ENCODE peak calls at places on chromosome 19, in eight cellular contexts. Z is neural progenitor cell, E is HCT116, R is trophoblast cell, J is fibroblast of lung, Y is thoracic aorta, V is adrenal gland, M is esophagus squamous epithelium. O is an unnamed sample.

GRCh38 chr19:46753420-46754155 is 7.3 kb upstream of the STRN4 start:
- DNase-seq in Z (peak; percentile 75), E (no peak), R (peak; percentile 52), J (no peak), Y (no peak), V (peak; percentile 76), M (no peak), O (peak; percentile 90)

GRCh38 chr19:38769635-38770211 is 3.6 kb downstream of the LGALS7 start:
- DNase-seq in Z (peak; percentile 70), E (peak; percentile 19), R (peak; percentile 84), J (peak; percentile 53), Y (peak; percentile 65), V (peak; percentile 85), M (peak; percentile 76), O (peak; percentile 95)

GRCh38 chr19:4528843-4529242 is 6.2 kb downstream of the PLIN5 start:
- DNase-seq in Z (no peak), E (no peak), R (no peak), J (no peak), Y (no peak), V (no peak), M (no peak), O (peak; percentile 51)

GRCh38 chr19:17610384-17610783 is 54.9 kb downstream of the COLGALT1 start:
- DNase-seq in Z (no peak), E (peak; percentile 28), R (peak; percentile 33), J (no peak), Y (no peak), V (no peak), M (no peak), O (peak; percentile 72)

GRCh38 chr19:29277107-29277506 is 64.2 kb upstream of the UQCRFS1 start:
- DNase-seq in Z (peak; percentile 46), E (no peak), R (no peak), J (no peak), Y (no peak), V (peak; percentile 50), M (no peak), O (peak; percentile 82)

GRCh38 chr19:49333426-49334288 is 1.5 kb upstream of the CD37 start:
- DNase-seq in Z (no peak), E (no peak), R (no peak), J (no peak), Y (no peak), V (peak; percentile 50), M (no peak), O (no peak)

GRCh38 chr19:10120538-10121198 is 969 bp upstream of the EIF3G start:
- DNase-seq in Z (no peak), E (no peak), R (peak; percentile 57), J (peak; percentile 88), Y (no peak), V (no peak), M (no peak), O (no peak)

GRCh38 chr19:47723573-47723923 is 10.3 kb downstream of the EHD2 start:
- DNase-seq in Z (no peak), E (no peak), R (peak; percentile 46), J (peak; percentile 93), Y (no peak), V (peak; percentile 90), M (no peak), O (no peak)

GRCh38 chr19:12985049-12985776 is 10.1 kb upstream of the NFIX start:
- DNase-seq in Z (peak; percentile 36), E (peak; percentile 70), R (peak; percentile 24), J (peak; percentile 79), Y (no peak), V (peak; percentile 85), M (no peak), O (peak; percentile 50)

DNA sequence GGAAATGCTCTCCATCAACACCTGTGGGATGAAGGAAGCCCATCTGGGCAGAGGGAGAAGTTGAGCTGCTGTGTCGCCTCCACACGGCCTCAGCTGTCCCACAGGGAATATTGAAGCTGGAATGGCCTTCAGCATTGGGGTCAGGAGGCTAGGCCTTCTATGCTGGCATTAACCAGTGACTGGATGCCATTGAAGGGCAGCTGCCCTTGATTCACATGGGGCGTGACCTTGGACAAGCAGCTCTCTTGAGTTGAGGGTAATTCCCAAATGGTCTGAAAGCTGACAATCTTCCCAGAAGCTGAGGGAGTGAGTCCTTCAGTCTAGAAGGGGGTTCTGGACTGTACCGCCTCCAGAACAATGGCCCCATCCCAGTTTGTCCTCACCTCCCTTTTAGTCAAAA is 6.7 kb downstream of the BCL3 start:
- DNase-seq in Z (no peak), E (no peak), R (no peak), J (no peak), Y (no peak), V (no peak), M (no peak), O (peak; percentile 32)
- H3K36me3 ChIP-seq in Z (no peaks in the 10 kb centered on the region), E (peaks cover 7% of the 10 kb centered on the region), R (no peaks in the 10 kb centered on the region), J (peaks cover 44% of the 10 kb centered on the region), Y (peaks cover 11% of the 10 kb centered on the region), V (no peaks in the 10 kb centered on the region), M (peaks cover 48% of the 10 kb centered on the region), O (no peaks in the 10 kb centered on the region)

DNA sequence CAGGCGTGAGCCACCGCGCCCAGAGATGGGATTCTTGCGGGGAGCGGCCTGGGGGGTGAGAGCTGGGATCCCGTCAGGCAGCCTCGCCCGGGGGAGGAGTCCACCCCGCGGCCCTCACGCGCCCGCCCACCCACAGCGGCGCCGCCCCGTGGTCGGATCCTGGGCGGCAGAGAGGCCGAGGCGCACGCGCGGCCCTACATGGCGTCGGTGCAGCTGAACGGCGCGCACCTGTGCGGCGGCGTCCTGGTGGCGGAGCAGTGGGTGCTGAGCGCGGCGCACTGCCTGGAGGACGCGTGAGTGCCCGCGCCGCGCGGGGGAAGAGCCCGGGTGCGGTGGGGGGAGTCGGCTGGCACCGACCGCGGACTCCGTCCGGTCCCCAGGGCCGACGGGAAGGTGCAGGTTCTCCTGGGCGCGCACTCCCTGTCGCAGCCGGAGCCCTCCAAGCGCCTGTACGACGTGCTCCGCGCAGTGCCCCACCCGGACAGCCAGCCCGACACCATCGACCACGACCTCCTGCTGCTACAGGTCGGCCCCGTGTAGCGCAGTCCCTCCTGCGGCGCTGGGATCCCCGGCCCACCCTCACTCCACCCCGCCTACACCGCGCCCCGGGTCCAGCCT is 1.1 kb downstream of the CFD start:
- DNase-seq in Z (peak; percentile 75), E (peak; percentile 73), R (peak; percentile 55), J (peak; percentile 47), Y (no peak), V (no peak), M (no peak), O (peak; percentile 88)
- H3K4me3 ChIP-seq in Z (peak overlapping the region; percentile 42), E (peak overlapping the region; percentile 78), R (peak overlapping the region; percentile 46), J (peak overlapping the region; percentile 35), Y (peak overlapping the region; percentile 50), V (no peak overlapping the region), M (peak overlapping the region; percentile 54), O (peak overlapping the region; percentile 52)

GRCh38 chr19:42006569-42006968 is 12.5 kb upstream of the ATP1A3 start:
- DNase-seq in Z (no peak), E (no peak), R (no peak), J (no peak), Y (no peak), V (no peak), M (no peak), O (no peak)
- H3K27me3 ChIP-seq in Z (peaks cover 7% of the 10 kb centered on the region), E (peaks cover 4% of the 10 kb centered on the region), R (peaks cover 1% of the 10 kb centered on the region), J (peaks cover 4% of the 10 kb centered on the region), Y (no peaks in the 10 kb centered on the region), V (no peaks in the 10 kb centered on the region), M (no peaks in the 10 kb centered on the region), O (no peaks in the 10 kb centered on the region)

GRCh38 chr19:6264803-6265202 is 15.0 kb downstream of the MLLT1 start:
- DNase-seq in Z (no peak), E (no peak), R (no peak), J (no peak), Y (no peak), V (no peak), M (no peak), O (no peak)
- H3K36me3 ChIP-seq in Z (no peaks in the 10 kb centered on the region), E (peaks cover 10% of the 10 kb centered on the region), R (peaks cover 57% of the 10 kb centered on the region), J (peaks cover 20% of the 10 kb centered on the region), Y (peaks cover 18% of the 10 kb centered on the region), V (no peaks in the 10 kb centered on the region), M (peaks cover 20% of the 10 kb centered on the region), O (peaks cover 10% of the 10 kb centered on the region)

DNA sequence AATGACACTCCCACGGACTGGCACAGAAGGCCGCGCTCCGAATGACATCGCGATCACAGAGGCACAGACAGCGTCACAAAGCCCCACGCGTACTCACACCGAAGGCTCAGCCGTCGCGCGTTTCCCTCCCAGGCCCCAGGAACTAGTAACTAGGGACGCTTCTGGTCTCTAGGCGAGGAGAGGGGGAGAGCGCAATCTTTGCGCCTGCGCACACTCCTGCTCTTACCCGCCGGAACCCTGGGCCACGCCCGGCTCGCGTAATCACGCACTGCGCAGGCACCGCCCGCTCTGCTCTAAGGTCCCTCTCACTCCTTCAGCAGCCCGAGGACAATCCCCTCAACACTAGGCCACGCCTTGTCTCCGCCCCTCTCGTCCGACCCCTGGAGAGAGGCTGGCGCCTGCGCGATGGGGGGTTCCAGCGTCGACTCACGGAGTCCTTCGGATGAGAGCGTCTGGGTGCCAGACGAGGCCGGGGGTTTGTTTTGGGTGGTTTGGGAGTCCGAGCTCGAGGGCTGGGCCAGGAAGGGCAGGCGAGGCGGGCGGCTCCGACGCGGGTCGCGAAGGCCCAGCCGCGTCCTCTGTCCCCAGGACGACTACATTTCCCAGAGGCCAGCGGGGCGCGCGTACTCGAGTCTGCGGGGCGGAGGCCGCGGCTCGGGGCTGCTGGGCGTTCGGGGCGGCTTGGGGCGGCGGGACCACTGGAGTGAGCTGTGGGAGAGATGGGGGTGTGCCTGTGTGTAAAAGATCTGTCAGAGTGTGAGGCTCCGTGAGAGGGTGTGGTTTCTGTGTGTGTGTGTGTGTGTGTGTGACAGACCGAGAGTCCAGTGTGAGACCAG is at the start of gene ZNF471:
- DNase-seq in Z (peak; percentile 96), E (no peak), R (peak; percentile 99), J (peak; percentile 98), Y (peak; percentile 96), V (peak; percentile 99), M (peak; percentile 66), O (peak; percentile 12)
- H3K4me3 ChIP-seq in Z (peak within 1 kb of the TSS; percentile 85), E (no peak within 1 kb of the TSS), R (peak within 1 kb of the TSS; percentile 84), J (peak within 1 kb of the TSS; percentile 96), Y (peak within 1 kb of the TSS; percentile 87), V (peak within 1 kb of the TSS; percentile 64), M (peak within 1 kb of the TSS; percentile 67), O (peak within 1 kb of the TSS; percentile 33)